ENCODE peak calls at places on chromosomes 1 and 21, in eight cellular contexts. O is ovary, A is SK-N-SH, P is A549, Y is K562, R is stomach, N is sigmoid colon, U is upper lobe of left lung. F is an unnamed sample.

GRCh38 chr1:231684333-231685244 is 58.0 kb downstream of the DISC1 start:
- DNase-seq in O (no peak), A (no peak), P (no peak), Y (no peak), R (peak; percentile 61), N (no peak), U (no peak), F (no peak)

GRCh38 chr1:9203623-9204022 is 31.0 kb upstream of the H6PD start:
- DNase-seq in O (no peak), A (no peak), P (no peak), Y (no peak), R (no peak), N (no peak), U (no peak), F (no peak)

GRCh38 chr1:161044908-161045748 is 649 bp downstream of the USF1 start:
- DNase-seq in O (peak; percentile 40), A (peak; percentile 79), P (peak; percentile 56), Y (peak; percentile 77), R (peak; percentile 64), N (peak; percentile 87), U (peak; percentile 90), F (peak; percentile 43)

GRCh38 chr1:89611721-89612120 is 21.2 kb upstream of the LRRC8C start:
- DNase-seq in O (no peak), A (no peak), P (no peak), Y (no peak), R (no peak), N (no peak), U (no peak), F (no peak)

GRCh38 chr1:46483597-46483996 is 6.0 kb upstream of the DMBX1 start:
- DNase-seq in O (no peak), A (no peak), P (no peak), Y (no peak), R (no peak), N (no peak), U (no peak), F (no peak)

GRCh38 chr1:25134801-25135585 is 97.3 kb downstream of the SYF2 start:
- DNase-seq in O (no peak), A (no peak), P (no peak), Y (no peak), R (no peak), N (no peak), U (no peak), F (no peak)

GRCh38 chr1:70247122-70247521 is 25.9 kb downstream of the SRSF11 start:
- DNase-seq in O (no peak), A (no peak), P (no peak), Y (no peak), R (no peak), N (no peak), U (no peak), F (no peak)

GRCh38 chr1:113674591-113674990 is 84.7 kb downstream of the PHTF1 start:
- DNase-seq in O (no peak), A (no peak), P (peak; percentile 36), Y (no peak), R (no peak), N (no peak), U (no peak), F (no peak)

GRCh38 chr1:203692565-203693470 is 66.2 kb downstream of the ATP2B4 start:
- DNase-seq in O (peak; percentile 92), A (no peak), P (peak; percentile 55), Y (peak; percentile 86), R (peak; percentile 65), N (peak; percentile 96), U (peak; percentile 89), F (peak; percentile 78)

GRCh38 chr1:205091043-205091740 is 6.9 kb upstream of the TMEM81 start:
- DNase-seq in O (no peak), A (peak; percentile 49), P (no peak), Y (no peak), R (no peak), N (no peak), U (no peak), F (no peak)

GRCh38 chr1:70353641-70354331 is 736 bp downstream of the ANKRD13C start:
- DNase-seq in O (no peak), A (no peak), P (peak; percentile 14), Y (peak; percentile 35), R (no peak), N (no peak), U (peak; percentile 49), F (no peak)

GRCh38 chr1:241972703-241973375 is 15.3 kb downstream of the BECN2 start:
- DNase-seq in O (no peak), A (peak; percentile 64), P (no peak), Y (no peak), R (no peak), N (no peak), U (no peak), F (no peak)

GRCh38 chr1:172997941-172998361 is 52.8 kb downstream of the TNFSF18 start:
- DNase-seq in O (no peak), A (no peak), P (no peak), Y (no peak), R (no peak), N (no peak), U (no peak), F (no peak)

GRCh38 chr21:32732544-32732943 is 4.7 kb upstream of the SYNJ1 start:
- DNase-seq in O (no peak), A (no peak), P (no peak), Y (no peak), R (no peak), N (no peak), U (no peak), F (no peak)

GRCh38 chr1:183194527-183195145 is 8.6 kb downstream of the LAMC2 start:
- DNase-seq in O (no peak), A (no peak), P (no peak), Y (no peak), R (no peak), N (no peak), U (no peak), F (no peak)

GRCh38 chr1:243890576-243890975 is 40.5 kb upstream of the AKT3 start:
- DNase-seq in O (no peak), A (peak; percentile 20), P (no peak), Y (no peak), R (no peak), N (no peak), U (no peak), F (no peak)
- TF ChIP-seq EP300 in O (no peak), A (no peak), P (no peak), Y (no peak), R (no peak), N (no peak), U (no peak), F (no peak)

DNA sequence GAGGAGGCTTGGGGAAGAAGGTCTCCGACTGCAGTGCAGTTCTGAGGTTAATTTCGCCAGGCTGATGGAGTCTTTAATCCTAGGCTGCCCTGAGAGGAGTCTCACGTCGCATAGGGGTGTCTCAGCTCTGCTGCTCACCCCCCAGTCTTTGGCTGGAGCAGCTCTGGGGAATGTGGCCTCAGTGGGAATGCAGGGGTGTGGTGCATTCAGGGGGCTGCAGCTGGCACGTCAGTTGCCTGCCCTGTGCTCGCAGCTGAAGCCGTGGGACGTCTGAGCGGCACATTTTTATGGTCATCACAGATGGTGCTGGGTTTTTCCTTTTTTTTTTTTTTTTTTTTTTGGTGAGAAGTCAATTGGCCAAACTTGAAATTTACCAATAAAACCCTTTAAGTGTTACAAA is 38.2 kb downstream of the ACTN2 start:
- DNase-seq in O (no peak), A (no peak), P (no peak), Y (no peak), R (no peak), N (no peak), U (no peak), F (no peak)
- TF ChIP-seq EP300 in O (no peak), A (no peak), P (no peak), Y (no peak), R (no peak), N (no peak), U (no peak), F (no peak)

GRCh38 chr1:151970641-151971040 is 23.0 kb downstream of the S100A10 start:
- DNase-seq in O (no peak), A (no peak), P (peak; percentile 58), Y (peak; percentile 46), R (no peak), N (no peak), U (no peak), F (no peak)
- TF ChIP-seq EP300 in O (no peak), A (no peak), P (no peak), Y (no peak), R (no peak), N (no peak), U (no peak), F (no peak)

DNA sequence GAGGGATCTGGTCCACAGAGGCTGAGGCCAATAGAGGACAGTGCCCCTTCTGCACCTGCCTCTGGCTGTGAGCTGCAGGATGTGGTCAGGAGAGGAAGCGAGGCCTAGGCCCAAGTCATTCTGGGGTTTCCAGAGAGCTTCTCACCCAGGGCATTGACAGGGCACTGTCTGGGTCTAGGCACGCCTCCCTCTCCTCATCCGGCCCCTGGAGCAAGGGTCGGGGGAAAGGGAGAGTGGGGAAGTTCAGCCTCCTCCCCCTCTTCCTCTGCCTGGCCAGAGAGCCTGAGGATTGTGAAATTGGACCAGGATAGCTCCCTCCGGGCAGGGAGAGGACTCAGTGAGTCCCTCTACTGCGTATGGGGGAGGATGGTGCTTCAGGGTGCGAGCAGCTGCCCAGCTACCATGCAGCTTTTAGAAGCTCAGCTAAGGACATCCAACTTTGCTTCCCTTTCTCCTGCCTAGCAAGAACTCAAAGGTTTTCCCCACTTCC is 6.3 kb upstream of the INAVA start:
- DNase-seq in O (no peak), A (no peak), P (no peak), Y (no peak), R (no peak), N (peak; percentile 53), U (peak; percentile 48), F (no peak)
- TF ChIP-seq EP300 in O (no peak), A (no peak), P (no peak), Y (no peak), R (no peak), N (no peak), U (no peak), F (no peak)

DNA sequence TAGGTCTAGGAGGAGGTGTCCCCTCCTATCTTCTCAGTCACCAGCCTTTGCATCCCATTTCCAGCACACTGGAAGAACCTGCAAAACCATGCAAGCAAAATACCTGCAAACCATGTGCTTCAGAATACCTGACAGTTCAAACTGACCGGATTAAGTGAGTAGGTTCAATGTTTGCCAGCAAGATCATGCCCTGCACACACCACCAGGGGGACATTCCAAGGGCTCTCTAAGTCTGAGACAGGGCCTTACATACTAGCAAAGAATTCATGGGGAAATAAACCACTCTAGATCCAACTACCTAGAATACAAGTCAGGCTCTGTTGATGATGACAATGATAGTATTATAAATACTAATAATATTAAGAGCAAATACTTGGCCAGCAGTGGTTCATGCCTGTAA is 27.6 kb downstream of the INPP5B start:
- DNase-seq in O (no peak), A (peak; percentile 20), P (no peak), Y (peak; percentile 37), R (no peak), N (peak; percentile 22), U (no peak), F (no peak)
- TF ChIP-seq EP300 in O (no peak), A (no peak), P (no peak), Y (no peak), R (no peak), N (no peak), U (no peak), F (no peak)

GRCh38 chr1:5983361-5984103 is 8.7 kb downstream of the NPHP4 start:
- DNase-seq in O (no peak), A (no peak), P (no peak), Y (peak; percentile 60), R (no peak), N (no peak), U (no peak), F (no peak)
- TF ChIP-seq EP300 in O (no peak), A (no peak), P (no peak), Y (no peak), R (no peak), N (no peak), U (no peak), F (no peak)

F was measured in tibial nerve.